ENCODE peak calls at places on chromosomes 12 and 14, in eight cellular contexts. W, G, Z, H, R, T, Y and S are unnamed samples.

GRCh38 chr12:78118036-78118435 is 287.3 kb downstream of the NAV3 start:
- DNase-seq in H (peak), R (no peak), Z (peak), G (peak), T (no peak), W (no peak), Y (no peak), S (no peak)

GRCh38 chr14:53412819-53413664 is 259.9 kb upstream of the DDHD1 start:
- DNase-seq in R (no peak), T (no peak), W (no peak), G (peak), Z (peak), Y (no peak), H (peak), S (no peak)

GRCh38 chr14:94027566-94028449 is 1.7 kb downstream of the OTUB2 start:
- DNase-seq in W (no peak), G (no peak), Z (no peak), R (no peak), H (no peak), T (peak), Y (no peak), S (no peak)

GRCh38 chr14:54207075-54207474 is 189.7 kb upstream of the CDKN3 start:
- DNase-seq in H (peak), T (peak), G (no peak), Y (no peak), R (no peak), W (no peak), Z (no peak), S (no peak)

GRCh38 chr12:8914716-8915526 is 612 bp downstream of the PHC1 start:
- DNase-seq in Y (peak), T (peak), R (peak), W (peak), G (peak), Z (peak), H (peak), S (peak)

GRCh38 chr14:34522496-34522895 is 17.0 kb downstream of the EAPP start:
- DNase-seq in T (no peak), Z (no peak), W (no peak), G (no peak), R (no peak), Y (no peak), H (no peak), S (no peak)

GRCh38 chr14:31855262-31855661 is 221.8 kb upstream of the ARHGAP5 start:
- DNase-seq in W (no peak), R (no peak), Z (no peak), Y (no peak), H (no peak), G (no peak), T (no peak), S (no peak)

GRCh38 chr14:71693373-71693772 is 238.9 kb upstream of the RGS6 start:
- DNase-seq in T (no peak), H (peak), G (no peak), R (no peak), Y (no peak), W (no peak), Z (no peak), S (no peak)

GRCh38 chr14:97703006-97703760 is 906.0 kb downstream of the VRK1 start:
- DNase-seq in W (no peak), T (no peak), Y (no peak), G (no peak), Z (no peak), H (no peak), R (no peak), S (no peak)

GRCh38 chr14:69260246-69260978 is 454 bp downstream of the GALNT16 start:
- DNase-seq in Y (no peak), H (peak), R (peak), T (no peak), G (peak), W (no peak), Z (peak), S (no peak)

GRCh38 chr12:50951112-50951511 is 1.2 kb upstream of the HIGD1C start:
- DNase-seq in T (no peak), Y (no peak), W (no peak), G (no peak), R (no peak), Z (no peak), H (no peak), S (no peak)

GRCh38 chr12:11553871-11554533 is 95.5 kb upstream of the ETV6 start:
- DNase-seq in R (peak), T (peak), Y (no peak), W (no peak), G (peak), Z (peak), H (peak), S (no peak)

GRCh38 chr12:89062996-89063395 is 289.3 kb downstream of the DUSP6 start:
- DNase-seq in G (no peak), H (no peak), Y (no peak), Z (no peak), T (no peak), R (no peak), W (no peak), S (no peak)

GRCh38 chr14:56136571-56137498 is 18.6 kb downstream of the PELI2 start:
- DNase-seq in Z (no peak), R (no peak), Y (no peak), T (no peak), W (no peak), H (no peak), G (no peak), S (no peak)

GRCh38 chr14:67704018-67704417 is 2.3 kb downstream of the RDH12 start:
- DNase-seq in H (no peak), R (no peak), W (no peak), Z (no peak), Y (no peak), T (no peak), G (no peak), S (no peak)

GRCh38 chr14:49982522-49982951 is 89.7 kb downstream of the ARF6 start:
- DNase-seq in R (peak), Z (no peak), Y (no peak), T (peak), G (no peak), W (no peak), H (peak), S (no peak)

GRCh38 chr14:98227000-98227726 is 1044.8 kb downstream of the BCL11B start:
- DNase-seq in T (no peak), G (no peak), R (no peak), W (no peak), Y (no peak), Z (no peak), H (no peak), S (no peak)

GRCh38 chr12:83793616-83794015 is 1106.9 kb downstream of the TMTC2 start:
- DNase-seq in G (no peak), T (no peak), W (no peak), R (no peak), Y (no peak), Z (no peak), H (no peak), S (no peak)

GRCh38 chr12:83015390-83016225 is 328.9 kb downstream of the TMTC2 start:
- DNase-seq in Y (no peak), Z (no peak), R (peak), H (peak), W (peak), G (no peak), T (no peak), S (no peak)

GRCh38 chr12:132904718-132905328 is 17.4 kb upstream of the CHFR start:
- DNase-seq in W (peak), Z (peak), T (no peak), Y (peak), G (peak), R (peak), H (peak), S (peak)

GRCh38 chr14:88750413-88750812 is 42.3 kb downstream of the EML5 start:
- DNase-seq in Z (no peak), H (no peak), T (no peak), G (no peak), W (no peak), R (no peak), Y (no peak), S (no peak)

GRCh38 chr12:28088566-28089277 is 101.5 kb upstream of the CCDC91 start:
- DNase-seq in R (no peak), Z (no peak), H (no peak), W (no peak), T (no peak), G (no peak), Y (no peak), S (no peak)